ENCODE peak calls at places on chromosomes 2 and 18, in five cellular contexts. C, T, F, E and S are unnamed samples.

GRCh38 chr2:54665436-54665856 is 58.0 kb upstream of the EML6 start:
- DNase-seq in C (no peak), T (no peak), F (no peak), E (no peak), S (no peak)

GRCh38 chr2:210938228-210938627 is 381.8 kb downstream of the CPS1 start:
- DNase-seq in C (no peak), T (no peak), F (no peak), E (no peak), S (no peak)

GRCh38 chr2:163752252-163752651 is 16.4 kb upstream of the FIGN start:
- DNase-seq in C (no peak), T (no peak), F (no peak), E (no peak), S (peak)

GRCh38 chr2:211468881-211469280 is 912.5 kb downstream of the CPS1 start:
- DNase-seq in C (no peak), T (no peak), F (no peak), E (no peak), S (no peak)

GRCh38 chr2:103959174-103960125 is 894.5 kb upstream of the POU3F3 start:
- DNase-seq in C (no peak), T (no peak), F (peak), E (no peak), S (peak)

GRCh38 chr2:241269707-241270520 is 45.6 kb downstream of the HDLBP start:
- DNase-seq in C (no peak), T (peak), F (no peak), E (peak), S (no peak)

GRCh38 chr18:48821251-48821590 is 129.5 kb downstream of the SMAD7 start:
- DNase-seq in C (no peak), T (peak), F (no peak), E (no peak), S (no peak)

GRCh38 chr18:46642561-46642960 is 14.5 kb downstream of the LOXHD1 start:
- DNase-seq in C (no peak), T (no peak), F (no peak), E (no peak), S (no peak)

GRCh38 chr18:55265130-55265675 is 305.9 kb upstream of the CCDC68 start:
- DNase-seq in C (no peak), T (no peak), F (no peak), E (no peak), S (no peak)

GRCh38 chr2:44494006-44494405 is 132.3 kb downstream of the CAMKMT start:
- DNase-seq in C (no peak), T (no peak), F (no peak), E (no peak), S (no peak)

GRCh38 chr2:145421841-145422240 is 901.9 kb upstream of the ZEB2 start:
- DNase-seq in C (no peak), T (no peak), F (no peak), E (no peak), S (no peak)

GRCh38 chr2:378364-378763 is 90.5 kb upstream of the ALKAL2 start:
- DNase-seq in C (no peak), T (no peak), F (no peak), E (no peak), S (no peak)

GRCh38 chr2:236848467-236848866 is 237.2 kb upstream of the COPS8 start:
- DNase-seq in C (no peak), T (no peak), F (no peak), E (no peak), S (no peak)

GRCh38 chr2:124437811-124438210 is 412.7 kb downstream of the CNTNAP5 start:
- DNase-seq in C (no peak), T (no peak), F (no peak), E (no peak), S (no peak)

GRCh38 chr2:85385746-85386145 is 24.4 kb downstream of the CAPG start:
- DNase-seq in C (no peak), T (no peak), F (no peak), E (no peak), S (no peak)

GRCh38 chr2:85389139-85389538 is 21.0 kb downstream of the CAPG start:
- DNase-seq in C (no peak), T (no peak), F (no peak), E (no peak), S (no peak)

GRCh38 chr2:85390941-85391669 is 19.1 kb downstream of the CAPG start:
- DNase-seq in C (no peak), T (peak), F (peak), E (peak), S (no peak)

GRCh38 chr2:85383850-85384249 is 26.3 kb downstream of the CAPG start:
- DNase-seq in C (no peak), T (no peak), F (no peak), E (no peak), S (no peak)

DNA sequence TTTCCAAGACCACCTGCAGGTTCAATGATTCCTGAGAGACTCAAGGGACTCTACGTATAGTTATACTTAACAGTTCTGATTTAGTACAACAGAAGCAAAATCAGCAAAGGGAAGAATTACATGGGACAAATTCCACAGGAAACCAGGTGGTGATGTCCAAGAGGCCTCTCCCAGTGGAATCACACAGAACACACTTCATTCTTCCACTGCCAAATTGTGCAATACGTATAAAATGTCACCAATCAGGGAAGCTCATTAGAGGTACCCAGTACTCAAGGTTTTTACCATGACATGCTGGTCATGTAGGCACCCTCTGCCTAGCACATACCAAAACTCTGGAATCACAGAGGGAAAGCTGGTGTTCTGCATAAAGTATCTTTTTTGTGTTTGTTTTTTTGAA is 22.4 kb downstream of the CAPG start:
- DNase-seq in C (no peak), T (no peak), F (no peak), E (no peak), S (no peak)
- TF ChIP-seq CTCF in C (no peak), T (no peak), F (no peak), E (no peak), S (no peak)

GRCh38 chr2:217964658-217965161 is 38.1 kb downstream of the TNS1 start:
- DNase-seq in C (peak), T (no peak), F (no peak), E (peak), S (no peak)
- H3K27ac ChIP-seq in C (peak), T (no peak), F (no peak), E (peak), S (no peak)

GRCh38 chr2:152120430-152120829 is 21.6 kb upstream of the CACNB4 start:
- DNase-seq in C (no peak), T (no peak), F (no peak), E (no peak), S (no peak)

DNA sequence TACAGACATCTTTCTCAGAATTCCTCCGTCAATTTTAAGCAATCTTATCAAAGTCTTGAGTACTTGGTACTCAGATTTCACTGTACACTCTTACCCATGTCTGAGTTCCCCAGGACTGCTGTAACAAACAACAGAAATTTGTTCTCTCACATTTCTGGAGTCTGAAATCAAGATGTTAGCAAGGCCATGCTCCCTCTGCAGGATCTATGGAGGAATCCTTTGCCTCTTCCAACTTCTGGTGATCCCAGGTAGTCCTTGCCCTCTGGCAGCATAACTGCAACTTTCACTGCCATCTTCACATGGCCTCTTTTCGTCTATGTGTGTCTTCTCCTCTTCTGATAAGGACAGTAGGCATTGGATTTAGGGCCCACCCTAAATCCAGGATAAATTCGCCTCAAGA is 17.1 kb upstream of the CACNB4 start:
- DNase-seq in C (no peak), T (no peak), F (no peak), E (no peak), S (no peak)
- TF ChIP-seq CTCF in C (no peak), T (no peak), F (peak), E (no peak), S (no peak)

GRCh38 chr2:105744909-105745853 is at the start of gene NCK2:
- DNase-seq in C (peak), T (peak), F (peak), E (peak), S (no peak)

GRCh38 chr2:105746177-105747080 is 1.7 kb downstream of the NCK2 start:
- DNase-seq in C (peak), T (peak), F (no peak), E (peak), S (peak)

GRCh38 chr2:105741617-105742016 is 3.1 kb upstream of the NCK2 start:
- DNase-seq in C (no peak), T (no peak), F (no peak), E (no peak), S (no peak)

GRCh38 chr2:105747254-105747909 is 2.7 kb downstream of the NCK2 start:
- DNase-seq in C (no peak), T (no peak), F (no peak), E (no peak), S (no peak)

DNA sequence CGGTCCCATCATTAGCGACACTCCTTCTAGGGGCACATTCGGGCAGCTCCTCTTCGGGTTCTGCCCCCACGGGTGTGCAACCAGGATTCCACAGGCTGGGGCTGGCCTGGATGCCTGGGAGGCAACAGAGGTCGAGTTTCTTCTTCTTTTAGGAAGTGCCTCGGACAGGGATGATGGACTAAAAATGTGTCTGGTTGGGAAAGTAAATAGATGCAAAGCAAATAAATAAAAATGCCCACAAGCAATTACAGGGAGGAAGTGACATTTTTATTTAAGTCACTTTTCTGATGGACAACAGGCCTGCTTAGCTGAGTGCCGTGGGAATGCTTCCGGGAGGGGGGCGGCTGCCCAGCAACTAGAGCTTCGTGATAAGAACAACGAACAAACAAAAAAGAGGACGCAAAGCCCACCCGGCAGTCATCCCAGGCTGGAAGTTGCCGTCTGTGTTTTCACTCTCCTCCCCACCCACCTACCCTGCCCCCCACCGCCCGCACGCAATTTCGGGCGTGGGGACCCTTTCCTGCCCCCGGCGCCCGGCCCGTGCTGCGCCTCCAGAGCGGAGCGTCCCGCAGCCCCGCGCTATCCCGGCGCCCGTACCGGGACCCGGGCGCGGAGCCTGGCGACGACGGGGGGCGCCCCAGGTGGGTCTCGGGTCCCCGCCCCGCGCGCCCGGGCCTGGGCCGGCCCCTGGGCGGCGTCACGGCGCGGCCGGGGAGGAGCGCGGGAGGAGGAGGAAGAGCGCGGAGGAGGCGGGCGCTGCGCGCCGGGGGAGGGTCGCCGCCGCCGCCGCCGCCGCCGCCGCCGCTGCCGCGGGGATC is 412 bp upstream of the NCK2 start:
- DNase-seq in C (peak), T (peak), F (peak), E (peak), S (peak)
- H3K27ac ChIP-seq in C (peak), T (peak), F (peak), E (peak), S (peak)

GRCh38 chr2:231931481-231931915 is 5.3 kb upstream of the NPPC start:
- DNase-seq in C (no peak), T (no peak), F (no peak), E (no peak), S (no peak)

GRCh38 chr2:231928901-231929725 is 2.9 kb upstream of the NPPC start:
- DNase-seq in C (no peak), T (peak), F (no peak), E (no peak), S (no peak)

GRCh38 chr2:231930601-231931281 is 4.5 kb upstream of the NPPC start:
- DNase-seq in C (no peak), T (peak), F (no peak), E (no peak), S (no peak)

GRCh38 chr2:231928481-231928880 is 2.3 kb upstream of the NPPC start:
- DNase-seq in C (peak), T (peak), F (no peak), E (no peak), S (no peak)

DNA sequence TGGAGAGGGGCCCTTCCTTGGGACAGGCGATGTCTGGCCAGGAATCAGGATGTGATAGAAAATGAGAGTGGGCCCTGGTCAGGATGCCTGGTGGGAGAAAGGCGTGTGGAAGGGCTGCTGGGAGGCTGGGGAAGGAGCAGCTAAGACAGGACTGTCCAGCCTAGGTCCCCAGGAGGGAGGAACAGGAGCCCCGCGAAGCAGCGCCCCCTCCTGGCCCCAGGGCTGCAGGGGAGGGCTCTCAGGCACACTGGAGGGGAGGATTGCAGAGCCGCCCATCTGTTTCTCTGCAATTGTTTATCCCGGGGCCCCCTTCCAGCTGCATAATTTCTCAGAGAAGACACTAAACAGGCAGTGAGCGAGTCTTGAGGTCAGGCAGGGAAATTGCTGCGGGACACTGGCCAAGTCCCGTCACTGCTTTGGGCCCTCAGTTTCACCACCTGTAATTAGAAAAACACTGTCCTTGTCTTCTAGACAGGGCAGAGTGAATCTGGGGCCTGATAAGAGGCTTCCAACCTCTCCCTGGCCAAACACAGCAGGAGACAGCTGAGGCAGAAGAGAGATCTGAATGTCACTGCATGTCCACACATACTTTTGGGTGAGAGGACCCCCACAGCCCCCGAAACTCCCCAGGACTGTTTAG is 3.9 kb upstream of the NPPC start:
- DNase-seq in C (no peak), T (peak), F (peak), E (no peak), S (no peak)
- TF ChIP-seq CTCF in C (no peak), T (no peak), F (peak), E (no peak), S (no peak)